ENCODE peak calls at places on chromosomes 4 and X, in eight cellular contexts. P is naive thymus-derived CD4-positive, alpha-beta T cell; D is AG08396; T is NCI-H1417; M is heart right ventricle; O is NCI-H2029; V is fibroblast of the aortic adventitia; X is stimulated activated CD4-positive, alpha-beta T cell treated with anti-CD3 and anti-CD28 coated beads, Interleukin-2, amount 100 ng/mL, for 24 hours. E is an unnamed sample.

GRCh38 chr4:138200236-138200590 is 41.9 kb downstream of the SLC7A11 start:
- DNase-seq in P (no peak), D (no peak), T (no peak), M (no peak), O (no peak), V (no peak), X (no peak), E (no peak)

GRCh38 chrX:131727778-131728177 is 183.9 kb downstream of the OR13H1 start:
- DNase-seq in P (no peak), D (no peak), T (peak), M (no peak), O (no peak), V (no peak), X (no peak), E (no peak)

GRCh38 chr4:123453006-123453685 is 56.6 kb downstream of the SPRY1 start:
- DNase-seq in P (no peak), D (no peak), T (no peak), M (no peak), O (no peak), V (peak), X (no peak), E (no peak)

GRCh38 chr4:101086801-101087586 is 260.3 kb downstream of the PPP3CA start:
- DNase-seq in P (no peak), D (no peak), T (no peak), M (no peak), O (no peak), V (no peak), X (no peak), E (no peak)

GRCh38 chr4:177583000-177583399 is 140.8 kb upstream of the AGA start:
- DNase-seq in P (no peak), D (no peak), T (no peak), M (no peak), O (no peak), V (peak), X (no peak), E (no peak)

GRCh38 chr4:11420327-11420726 is 8.4 kb downstream of the HS3ST1 start:
- DNase-seq in P (no peak), D (no peak), T (no peak), M (no peak), O (no peak), V (no peak), X (no peak), E (no peak)

GRCh38 chr4:24557036-24558022 is 27.0 kb downstream of the DHX15 start:
- DNase-seq in P (no peak), D (no peak), T (no peak), M (no peak), O (no peak), V (peak), X (no peak), E (no peak)

GRCh38 chrX:39805022-39805421 is 292.7 kb downstream of the BCOR start:
- DNase-seq in P (no peak), D (no peak), T (no peak), M (no peak), O (no peak), V (no peak), X (no peak), E (no peak)

GRCh38 chrX:107674480-107675364 is 46.4 kb downstream of the PRPS1 start:
- DNase-seq in P (peak), D (no peak), T (no peak), M (peak), O (no peak), V (peak), X (no peak), E (peak)

GRCh38 chr4:113869743-113870375 is 108.3 kb upstream of the CAMK2D start:
- DNase-seq in P (no peak), D (peak), T (no peak), M (no peak), O (no peak), V (peak), X (peak), E (no peak)